ENCODE peak calls at places on chromosomes 2 and 18, in six cellular contexts. M, Z, X, H, G and A are unnamed samples.

GRCh38 chr2:217703999-217704398 is 298.8 kb downstream of the TNS1 start:
- DNase-seq in M (no peak), Z (no peak), X (no peak), H (no peak), G (no peak), A (no peak)

GRCh38 chr2:179180242-179180641 is 84.4 kb downstream of the SESTD1 start:
- DNase-seq in M (peak; percentile 8), Z (no peak), X (peak; percentile 38), H (no peak), G (no peak), A (no peak)

GRCh38 chr2:48347712-48348111 is 182.2 kb upstream of the STON1 start:
- DNase-seq in M (peak; percentile 37), Z (no peak), X (no peak), H (no peak), G (no peak), A (no peak)

GRCh38 chr2:12856934-12857660 is 140.4 kb downstream of the TRIB2 start:
- DNase-seq in M (peak; percentile 83), Z (peak; percentile 8), X (no peak), H (no peak), G (no peak), A (no peak)

GRCh38 chr18:51655327-51655698 is 457.8 kb upstream of the MEX3C start:
- DNase-seq in M (no peak), Z (no peak), X (no peak), H (no peak), G (no peak), A (peak; percentile 53)

GRCh38 chr2:195369217-195369587 is 287.8 kb upstream of the SLC39A10 start:
- DNase-seq in M (no peak), Z (no peak), X (no peak), H (no peak), G (no peak), A (no peak)

GRCh38 chr2:169129703-169130243 is 60.4 kb downstream of the DHRS9 start:
- DNase-seq in M (no peak), Z (no peak), X (no peak), H (no peak), G (no peak), A (no peak)

GRCh38 chr2:195608768-195609454 is 48.1 kb upstream of the SLC39A10 start:
- DNase-seq in M (no peak), Z (no peak), X (no peak), H (no peak), G (no peak), A (no peak)

GRCh38 chr18:49112664-49113063 is 161.9 kb upstream of the SMAD7 start:
- DNase-seq in M (no peak), Z (no peak), X (no peak), H (no peak), G (no peak), A (no peak)

GRCh38 chr2:10655074-10655840 is 34.5 kb downstream of the NOL10 start:
- DNase-seq in M (no peak), Z (no peak), X (no peak), H (no peak), G (no peak), A (no peak)

GRCh38 chr2:27303093-27304025 is 4.9 kb downstream of the UCN start:
- DNase-seq in M (peak; percentile 56), Z (peak; percentile 72), X (peak; percentile 91), H (peak; percentile 67), G (peak; percentile 33), A (peak; percentile 73)

GRCh38 chr2:48423376-48423775 is 106.6 kb upstream of the STON1 start:
- DNase-seq in M (peak; percentile 74), Z (peak; percentile 48), X (peak; percentile 64), H (no peak), G (no peak), A (no peak)

GRCh38 chr18:58529714-58530354 is 99.1 kb downstream of the ALPK2 start:
- DNase-seq in M (peak; percentile 65), Z (peak; percentile 41), X (peak; percentile 70), H (peak; percentile 65), G (no peak), A (peak; percentile 49)

GRCh38 chr2:183248866-183249567 is 124.8 kb downstream of the NUP35 start:
- DNase-seq in M (peak; percentile 60), Z (peak; percentile 5), X (peak; percentile 65), H (peak; percentile 15), G (no peak), A (peak; percentile 39)

GRCh38 chr2:105600949-105601708 is 143.6 kb upstream of the NCK2 start:
- DNase-seq in M (no peak), Z (no peak), X (no peak), H (no peak), G (no peak), A (no peak)

GRCh38 chr2:55160422-55160821 is 71.7 kb downstream of the CLHC1 start:
- DNase-seq in M (no peak), Z (no peak), X (no peak), H (no peak), G (no peak), A (no peak)

GRCh38 chr2:170026361-170026760 is 151.6 kb upstream of the MYO3B start:
- DNase-seq in M (no peak), Z (no peak), X (no peak), H (no peak), G (no peak), A (no peak)

GRCh38 chr2:201891676-201892075 is 85.3 kb downstream of the CDK15 start:
- DNase-seq in M (no peak), Z (no peak), X (no peak), H (no peak), G (no peak), A (no peak)

GRCh38 chr2:54331095-54331835 is 75.2 kb upstream of the TSPYL6 start:
- DNase-seq in M (no peak), Z (no peak), X (no peak), H (no peak), G (no peak), A (peak; percentile 14)

GRCh38 chr2:135800513-135801460 is 36.2 kb downstream of the LCT start:
- DNase-seq in M (no peak), Z (no peak), X (no peak), H (no peak), G (no peak), A (no peak)

GRCh38 chr2:8006626-8007025 is 675.2 kb upstream of the ID2 start:
- DNase-seq in M (no peak), Z (no peak), X (peak; percentile 74), H (no peak), G (no peak), A (no peak)

GRCh38 chr2:126359494-126359893 is 296.5 kb upstream of the GYPC start:
- DNase-seq in M (peak; percentile 5), Z (no peak), X (peak; percentile 36), H (peak; percentile 24), G (no peak), A (peak; percentile 9)

GRCh38 chr2:171788316-171788993 is 101.2 kb downstream of the DYNC1I2 start:
- DNase-seq in M (no peak), Z (no peak), X (no peak), H (no peak), G (no peak), A (no peak)

GRCh38 chr18:58337688-58338087 is 291.2 kb downstream of the ALPK2 start:
- DNase-seq in M (peak; percentile 49), Z (no peak), X (no peak), H (no peak), G (no peak), A (no peak)

GRCh38 chr2:9778012-9778411 is 65.3 kb upstream of the TAF1B start:
- DNase-seq in M (no peak), Z (no peak), X (peak; percentile 27), H (peak; percentile 59), G (no peak), A (no peak)

GRCh38 chr2:239803102-239803763 is 221.9 kb downstream of the NDUFA10 start:
- DNase-seq in M (no peak), Z (no peak), X (no peak), H (no peak), G (no peak), A (no peak)

GRCh38 chr18:8045160-8045885 is 478.2 kb downstream of the PTPRM start:
- DNase-seq in M (peak; percentile 14), Z (no peak), X (no peak), H (no peak), G (no peak), A (no peak)

GRCh38 chr2:128156812-128157211 is 65.8 kb downstream of the UGGT1 start:
- DNase-seq in M (no peak), Z (no peak), X (no peak), H (no peak), G (no peak), A (no peak)

GRCh38 chr18:12053312-12053711 is 40.3 kb upstream of the ANKRD62 start:
- DNase-seq in M (no peak), Z (no peak), X (no peak), H (no peak), G (no peak), A (peak; percentile 52)

GRCh38 chr18:76932026-76932819 is 109.9 kb downstream of the ZNF236 start:
- DNase-seq in M (no peak), Z (peak; percentile 4), X (no peak), H (no peak), G (no peak), A (no peak)

GRCh38 chr2:205716126-205716525 is 33.8 kb downstream of the NRP2 start:
- DNase-seq in M (no peak), Z (no peak), X (peak; percentile 78), H (no peak), G (no peak), A (no peak)

GRCh38 chr2:73297151-73297559 is 3.8 kb upstream of the EGR4 start:
- DNase-seq in M (no peak), Z (no peak), X (no peak), H (no peak), G (no peak), A (no peak)

GRCh38 chr2:11705711-11706110 is 35.7 kb upstream of the NTSR2 start:
- DNase-seq in M (no peak), Z (no peak), X (no peak), H (no peak), G (no peak), A (no peak)

GRCh38 chr2:127762846-127763245 is 48.1 kb downstream of the WDR33 start:
- DNase-seq in M (peak; percentile 56), Z (no peak), X (no peak), H (no peak), G (no peak), A (no peak)